ENCODE peak calls at places on chromosomes 13 and 19, in four cellular contexts. T is K562, R is GM12878, P is HL-60. Y is an unnamed sample.

GRCh38 chr13:48731957-48732569 is 78.3 kb downstream of the CYSLTR2 start:
- DNase-seq in T (peak), R (no peak), P (peak), Y (peak)

GRCh38 chr13:101289764-101290163 is 126.5 kb downstream of the NALCN start:
- DNase-seq in T (no peak), R (no peak), P (no peak), Y (no peak)

GRCh38 chr13:50893211-50893852 is 16.3 kb upstream of the RNASEH2B start:
- DNase-seq in T (no peak), R (no peak), P (peak), Y (no peak)

GRCh38 chr13:96525715-96526114 is 435.8 kb downstream of the HS6ST3 start:
- DNase-seq in T (no peak), R (no peak), P (no peak), Y (no peak)

GRCh38 chr19:2603320-2603719 is 99.2 kb downstream of the GNG7 start:
- DNase-seq in T (no peak), R (no peak), P (no peak), Y (no peak)

GRCh38 chr13:45928843-45929242 is 77.3 kb upstream of the SIAH3 start:
- DNase-seq in T (no peak), R (no peak), P (no peak), Y (no peak)

GRCh38 chr13:38334845-38335244 is 14.8 kb upstream of the UFM1 start:
- DNase-seq in T (peak), R (no peak), P (no peak), Y (no peak)

GRCh38 chr13:26482451-26483197 is 74.9 kb upstream of the WASF3 start:
- DNase-seq in T (peak), R (peak), P (peak), Y (peak)

GRCh38 chr13:23098508-23098907 is 82.3 kb upstream of the SGCG start:
- DNase-seq in T (no peak), R (no peak), P (no peak), Y (no peak)

GRCh38 chr19:48111280-48111679 is 663 bp upstream of the PLA2G4C start:
- DNase-seq in T (no peak), R (no peak), P (no peak), Y (no peak)

GRCh38 chr13:52070929-52071523 is 46.5 kb downstream of the UTP14C start:
- DNase-seq in T (peak), R (no peak), P (peak), Y (no peak)

GRCh38 chr19:1862424-1863307 is 713 bp downstream of the KLF16 start:
- DNase-seq in T (peak), R (no peak), P (no peak), Y (peak)

GRCh38 chr13:79522583-79522982 is 41.6 kb downstream of the NDFIP2 start:
- DNase-seq in T (peak), R (peak), P (peak), Y (peak)

GRCh38 chr13:60397693-60398437 is 845 bp downstream of the TDRD3 start:
- DNase-seq in T (peak), R (no peak), P (peak), Y (peak)

GRCh38 chr19:41940443-41941409 is 12.5 kb upstream of the ERFL start:
- DNase-seq in T (no peak), R (no peak), P (no peak), Y (no peak)

GRCh38 chr13:37869756-37870488 is at the start of gene TRPC4:
- DNase-seq in T (peak), R (no peak), P (no peak), Y (no peak)

GRCh38 chr13:92806215-92806614 is 420.4 kb upstream of the GPC6 start:
- DNase-seq in T (no peak), R (no peak), P (no peak), Y (no peak)

GRCh38 chr13:74173822-74174221 is 39.6 kb upstream of the KLF12 start:
- DNase-seq in T (no peak), R (no peak), P (no peak), Y (no peak)

GRCh38 chr19:24140099-24140498 is 53.1 kb downstream of the ZNF254 start:
- DNase-seq in T (peak), R (no peak), P (peak), Y (no peak)

GRCh38 chr19:16875584-16876555 is 12.9 kb upstream of the F2RL3 start:
- DNase-seq in T (no peak), R (no peak), P (no peak), Y (no peak)

GRCh38 chr19:585551-586110 is 4.0 kb upstream of the HCN2 start:
- DNase-seq in T (peak), R (no peak), P (no peak), Y (no peak)

GRCh38 chr13:76014618-76015315 is 378.6 kb downstream of the LMO7 start:
- DNase-seq in T (no peak), R (no peak), P (no peak), Y (no peak)

GRCh38 chr19:18291019-18291524 is 9.7 kb upstream of the JUND start:
- DNase-seq in T (peak), R (no peak), P (no peak), Y (no peak)

GRCh38 chr13:64429691-64430090 is 2800.4 kb downstream of the PCDH9 start:
- DNase-seq in T (no peak), R (no peak), P (no peak), Y (no peak)

GRCh38 chr13:44155422-44156293 is 218.0 kb upstream of the SERP2 start:
- DNase-seq in T (no peak), R (no peak), P (no peak), Y (no peak)

GRCh38 chr13:67343777-67344176 is 113.6 kb upstream of the PCDH9 start:
- DNase-seq in T (no peak), R (no peak), P (no peak), Y (no peak)

DNA sequence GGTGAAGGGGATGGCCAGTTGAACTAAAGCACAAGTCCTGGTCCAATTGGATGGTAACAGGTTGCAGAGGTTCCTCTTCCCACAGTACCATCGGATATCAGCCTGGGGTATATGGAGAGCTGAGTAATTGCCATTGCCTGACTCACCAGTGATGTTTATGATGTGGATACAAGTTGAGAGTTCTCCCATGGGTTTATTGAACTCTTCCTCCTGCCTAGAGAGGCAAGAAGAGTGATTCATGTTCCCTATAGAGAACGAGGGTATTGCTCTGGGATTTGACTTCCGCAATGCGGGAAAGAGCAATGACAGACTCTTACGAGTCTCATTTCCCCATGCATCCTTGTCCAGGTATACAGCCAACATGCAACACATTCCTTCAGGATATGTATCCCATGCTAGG is 111.3 kb upstream of the PCDH9 start:
- DNase-seq in T (no peak), R (no peak), P (no peak), Y (no peak)
- TF ChIP-seq SPI1 in T (no peak), R (no peak), P (no peak), Y (no peak)

DNA sequence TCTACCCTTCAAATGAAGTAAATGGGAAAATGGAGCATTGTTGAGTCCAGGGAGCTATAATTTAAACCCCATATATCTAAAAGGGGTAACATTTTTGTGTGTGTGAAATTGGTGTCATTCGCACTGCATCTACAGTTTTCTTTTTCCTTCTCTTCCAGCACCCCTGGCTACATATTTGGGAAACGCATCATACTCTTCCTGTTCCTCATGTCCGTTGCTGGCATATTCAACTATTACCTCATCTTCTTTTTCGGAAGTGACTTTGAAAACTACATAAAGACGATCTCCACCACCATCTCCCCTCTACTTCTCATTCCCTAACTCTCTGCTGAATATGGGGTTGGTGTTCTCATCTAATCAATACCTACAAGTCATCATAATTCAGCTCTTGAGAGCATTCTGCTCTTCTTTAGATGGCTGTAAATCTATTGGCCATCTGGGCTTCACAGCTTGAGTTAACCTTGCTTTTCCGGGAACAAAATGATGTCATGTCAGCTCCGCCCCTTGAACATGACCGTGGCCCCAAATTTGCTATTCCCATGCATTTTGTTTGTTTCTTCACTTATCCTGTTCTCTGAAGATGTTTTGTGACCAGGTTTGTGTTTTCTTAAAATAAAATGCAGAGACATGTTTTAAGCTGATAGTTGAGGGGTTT is 28.6 kb downstream of the ALOX5AP start:
- DNase-seq in T (no peak), R (no peak), P (no peak), Y (no peak)
- TF ChIP-seq SPI1 in T (no peak), R (no peak), P (no peak), Y (no peak)

GRCh38 chr13:41827507-41828213 is 133.2 kb downstream of the VWA8 start:
- DNase-seq in T (no peak), R (no peak), P (no peak), Y (no peak)
- TF ChIP-seq SPI1 in T (no peak), R (no peak), P (no peak), Y (no peak)

GRCh38 chr19:10566658-10567410 is 1.0 kb upstream of the KRI1 start:
- DNase-seq in T (peak), R (peak), P (peak), Y (no peak)
- TF ChIP-seq SPI1 in T (no peak), R (peak), P (no peak), Y (peak)

GRCh38 chr13:109989155-109989554 is 202.8 kb upstream of the IRS2 start:
- DNase-seq in T (no peak), R (no peak), P (no peak), Y (no peak)

GRCh38 chr13:109990296-109990695 is 203.9 kb upstream of the IRS2 start:
- DNase-seq in T (no peak), R (no peak), P (no peak), Y (no peak)

GRCh38 chr13:109989686-109990085 is 203.3 kb upstream of the IRS2 start:
- DNase-seq in T (no peak), R (no peak), P (no peak), Y (no peak)

GRCh38 chr13:109985871-109986270 is 199.5 kb upstream of the IRS2 start:
- DNase-seq in T (no peak), R (no peak), P (no peak), Y (no peak)

DNA sequence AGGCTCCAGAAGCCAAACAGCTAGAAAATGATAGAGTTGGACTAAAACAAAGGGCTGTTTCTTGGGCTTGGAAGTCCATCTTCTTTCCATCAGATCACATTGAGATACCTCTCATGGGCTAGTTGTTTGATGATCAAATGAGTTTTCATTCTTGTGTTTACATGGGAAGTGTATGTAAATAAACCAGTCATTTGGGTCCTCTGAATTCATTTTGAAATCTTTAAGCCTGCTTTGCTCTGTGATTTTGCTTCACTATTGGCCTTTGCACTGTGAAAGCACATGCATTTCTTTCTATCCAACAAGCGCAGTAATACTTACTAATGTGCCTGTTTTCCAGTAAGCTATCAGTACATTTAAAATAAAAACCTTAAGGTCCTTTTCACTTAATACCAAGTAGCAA is 200.5 kb upstream of the IRS2 start:
- DNase-seq in T (no peak), R (no peak), P (no peak), Y (no peak)
- TF ChIP-seq SPI1 in T (no peak), R (no peak), P (no peak), Y (no peak)

DNA sequence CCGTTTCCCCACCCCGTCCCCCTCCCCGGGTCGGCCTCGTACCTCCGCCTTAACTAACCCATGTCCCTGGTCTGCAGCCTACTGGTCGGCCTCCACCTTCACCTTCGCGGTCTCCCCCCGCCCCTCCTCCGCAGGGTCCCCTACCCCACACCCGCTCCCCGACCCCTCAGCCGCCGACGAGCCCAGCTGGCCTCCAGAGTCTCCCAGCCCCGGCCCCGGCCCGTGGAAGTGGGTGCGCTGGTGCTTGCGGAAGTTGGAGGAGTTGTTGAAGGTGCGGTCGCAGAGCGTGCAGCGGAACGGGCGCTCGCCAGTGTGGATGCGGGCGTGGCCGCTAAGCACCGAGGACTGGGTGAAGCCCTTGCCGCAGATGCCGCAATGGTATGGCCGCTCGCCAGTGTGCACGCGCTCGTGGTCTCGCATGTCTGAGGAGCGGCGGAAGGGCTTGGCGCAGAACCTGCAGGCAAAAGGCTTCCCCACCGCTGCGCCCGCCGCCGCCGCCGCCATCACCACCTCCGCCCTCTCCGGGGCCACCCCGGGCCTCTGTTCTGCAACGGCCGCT is 2.6 kb downstream of the ZNF784 start:
- DNase-seq in T (no peak), R (no peak), P (no peak), Y (no peak)
- TF ChIP-seq SPI1 in T (no peak), R (no peak), P (no peak), Y (no peak)

GRCh38 chr19:9671654-9672053 is 3.2 kb downstream of the ZNF562 start:
- DNase-seq in T (no peak), R (peak), P (peak), Y (no peak)
- TF ChIP-seq SPI1 in T (no peak), R (no peak), P (no peak), Y (no peak)

GRCh38 chr19:50567052-50567841 is 988 bp downstream of the LRRC4B start:
- DNase-seq in T (peak), R (no peak), P (no peak), Y (no peak)
- TF ChIP-seq SPI1 in T (no peak), R (no peak), P (no peak), Y (no peak)

DNA sequence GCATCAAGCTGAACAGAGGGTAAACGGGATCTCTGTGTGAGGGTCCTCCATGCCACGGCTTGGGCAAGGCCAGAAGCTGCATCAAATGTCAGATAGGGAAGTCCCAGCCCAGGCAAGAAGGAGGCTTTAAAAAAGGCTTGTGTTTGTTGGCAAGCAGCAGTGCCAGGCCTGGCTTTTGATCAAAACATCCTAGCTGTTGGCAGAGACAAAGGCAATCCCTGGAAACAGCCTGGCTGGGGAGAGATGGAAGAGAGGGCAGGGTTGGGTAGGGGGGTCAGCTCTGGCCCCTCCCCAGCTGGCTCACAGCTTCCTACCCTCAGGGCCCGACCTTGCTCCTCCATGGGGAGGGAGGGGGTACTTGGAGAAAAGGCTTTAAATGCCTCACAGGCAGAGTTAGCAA is 61.8 kb upstream of the KCTD15 start:
- DNase-seq in T (no peak), R (no peak), P (no peak), Y (no peak)
- TF ChIP-seq SPI1 in T (no peak), R (no peak), P (no peak), Y (no peak)

DNA sequence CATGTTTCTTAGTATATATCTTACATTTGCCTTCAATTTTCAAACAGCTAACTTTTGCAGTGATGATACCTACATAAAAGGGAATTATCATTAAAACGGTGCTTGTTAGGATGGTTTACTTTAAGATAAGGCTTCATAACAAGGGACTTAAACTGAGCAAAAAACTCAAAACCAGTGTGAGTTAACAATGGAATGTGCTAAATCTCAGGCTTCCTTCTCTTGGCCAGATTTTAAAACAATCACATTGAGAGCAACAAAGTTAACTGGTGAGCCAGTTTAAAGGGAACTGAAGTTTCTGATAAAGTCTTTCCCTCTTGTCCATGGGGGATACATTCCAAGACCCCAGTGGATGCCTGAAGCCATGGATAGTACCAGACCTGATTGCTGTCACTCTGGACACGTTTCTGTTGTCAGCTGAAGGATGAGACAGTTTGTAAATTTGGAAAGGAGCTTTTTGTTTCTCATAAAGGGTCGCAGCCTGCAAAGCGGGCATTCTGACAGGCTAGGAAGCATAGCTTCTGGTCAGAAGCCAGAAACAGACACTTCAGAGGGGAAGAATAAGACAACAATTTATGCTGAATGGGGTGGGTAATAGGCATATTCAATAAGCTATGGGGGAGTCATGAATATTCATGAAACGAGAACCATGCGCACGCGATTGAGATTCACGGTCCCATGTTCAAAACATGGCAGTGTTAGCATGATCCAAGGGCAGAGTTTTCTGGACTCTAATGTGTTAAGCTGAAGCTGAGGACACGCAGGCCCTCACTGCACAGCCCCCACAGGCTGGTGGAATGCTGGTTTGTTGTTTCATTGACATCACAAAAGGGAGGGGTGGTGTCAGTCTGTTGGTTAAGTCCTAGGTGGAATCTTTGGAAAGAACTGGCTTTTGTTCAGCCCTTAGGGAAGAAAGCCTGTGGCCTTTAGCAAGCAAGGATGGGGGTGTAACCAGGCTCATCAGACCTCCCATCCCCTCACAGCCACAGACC is 150.6 kb upstream of the RNF113B start:
- DNase-seq in T (no peak), R (no peak), P (no peak), Y (no peak)
- TF ChIP-seq SPI1 in T (no peak), R (no peak), P (no peak), Y (no peak)